ENCODE peak calls at places on chromosomes 11 and 22, in seven cellular contexts. One of them, this sample, is unnamed.

GRCh38 chr22:50530280-50530856 is 556 bp upstream of the TYMP start:
- DNase-seq in upper lobe of right lung: peak; percentile 96
- DNase-seq in ovary: peak; percentile 72
- DNase-seq in heart left ventricle: peak; percentile 94
- DNase-seq in IMR-90: peak; percentile 44
- DNase-seq in fibroblast of mammary gland: peak; percentile 81
- DNase-seq in dorsolateral prefrontal cortex: no peak
- DNase-seq in this sample: peak; percentile 88

GRCh38 chr11:61392991-61393595 is 706 bp downstream of the TMEM216 start:
- DNase-seq in upper lobe of right lung: no peak
- DNase-seq in ovary: no peak
- DNase-seq in heart left ventricle: no peak
- DNase-seq in IMR-90: peak; percentile 34
- DNase-seq in fibroblast of mammary gland: peak; percentile 21
- DNase-seq in dorsolateral prefrontal cortex: no peak
- DNase-seq in this sample: peak; percentile 26

GRCh38 chr11:117953029-117953671 is 23.9 kb upstream of the TMPRSS13 start:
- DNase-seq in upper lobe of right lung: no peak
- DNase-seq in ovary: no peak
- DNase-seq in heart left ventricle: no peak
- DNase-seq in IMR-90: no peak
- DNase-seq in fibroblast of mammary gland: no peak
- DNase-seq in dorsolateral prefrontal cortex: no peak
- DNase-seq in this sample: no peak

GRCh38 chr11:77039491-77040400 is 5.5 kb downstream of the B3GNT6 start:
- DNase-seq in upper lobe of right lung: peak; percentile 70
- DNase-seq in ovary: peak; percentile 48
- DNase-seq in heart left ventricle: no peak
- DNase-seq in IMR-90: peak; percentile 33
- DNase-seq in fibroblast of mammary gland: peak; percentile 42
- DNase-seq in dorsolateral prefrontal cortex: no peak
- DNase-seq in this sample: peak; percentile 51

GRCh38 chr11:116379185-116379828 is 393.5 kb downstream of the BUD13 start:
- DNase-seq in upper lobe of right lung: no peak
- DNase-seq in ovary: peak; percentile 53
- DNase-seq in heart left ventricle: no peak
- DNase-seq in IMR-90: peak; percentile 14
- DNase-seq in fibroblast of mammary gland: peak; percentile 1
- DNase-seq in dorsolateral prefrontal cortex: no peak
- DNase-seq in this sample: peak; percentile 20

GRCh38 chr11:69921429-69922014 is 102.3 kb upstream of the FGF3 start:
- DNase-seq in upper lobe of right lung: peak; percentile 56
- DNase-seq in ovary: peak; percentile 12
- DNase-seq in heart left ventricle: peak; percentile 63
- DNase-seq in IMR-90: no peak
- DNase-seq in fibroblast of mammary gland: no peak
- DNase-seq in dorsolateral prefrontal cortex: no peak
- DNase-seq in this sample: no peak

GRCh38 chr11:55902308-55902707 is 12.1 kb downstream of the OR5W2 start:
- DNase-seq in upper lobe of right lung: no peak
- DNase-seq in ovary: no peak
- DNase-seq in heart left ventricle: no peak
- DNase-seq in IMR-90: no peak
- DNase-seq in fibroblast of mammary gland: no peak
- DNase-seq in dorsolateral prefrontal cortex: no peak
- DNase-seq in this sample: no peak

GRCh38 chr22:43537019-43537585 is 125.3 kb downstream of the MPPED1 start:
- DNase-seq in upper lobe of right lung: peak; percentile 32
- DNase-seq in ovary: no peak
- DNase-seq in heart left ventricle: no peak
- DNase-seq in IMR-90: no peak
- DNase-seq in fibroblast of mammary gland: no peak
- DNase-seq in dorsolateral prefrontal cortex: no peak
- DNase-seq in this sample: no peak

GRCh38 chr11:33692013-33692504 is 8.6 kb downstream of the C11orf91 start:
- DNase-seq in upper lobe of right lung: no peak
- DNase-seq in ovary: peak; percentile 56
- DNase-seq in heart left ventricle: no peak
- DNase-seq in IMR-90: peak; percentile 98
- DNase-seq in fibroblast of mammary gland: peak; percentile 97
- DNase-seq in dorsolateral prefrontal cortex: peak; percentile 81
- DNase-seq in this sample: peak; percentile 99

GRCh38 chr11:71283960-71284359 is 31.6 kb upstream of the SHANK2 start:
- DNase-seq in upper lobe of right lung: peak; percentile 89
- DNase-seq in ovary: no peak
- DNase-seq in heart left ventricle: no peak
- DNase-seq in IMR-90: no peak
- DNase-seq in fibroblast of mammary gland: no peak
- DNase-seq in dorsolateral prefrontal cortex: no peak
- DNase-seq in this sample: no peak

GRCh38 chr11:102794382-102794781 is 3.6 kb downstream of the MMP1 start:
- DNase-seq in upper lobe of right lung: no peak
- DNase-seq in ovary: no peak
- DNase-seq in heart left ventricle: no peak
- DNase-seq in IMR-90: peak; percentile 50
- DNase-seq in fibroblast of mammary gland: peak; percentile 41
- DNase-seq in dorsolateral prefrontal cortex: no peak
- DNase-seq in this sample: peak; percentile 42

GRCh38 chr11:32309541-32310217 is 125.7 kb downstream of the WT1 start:
- DNase-seq in upper lobe of right lung: no peak
- DNase-seq in ovary: no peak
- DNase-seq in heart left ventricle: no peak
- DNase-seq in IMR-90: no peak
- DNase-seq in fibroblast of mammary gland: peak; percentile 26
- DNase-seq in dorsolateral prefrontal cortex: no peak
- DNase-seq in this sample: no peak

GRCh38 chr11:66858186-66858938 is 1.5 kb downstream of the LRFN4 start:
- DNase-seq in upper lobe of right lung: no peak
- DNase-seq in ovary: peak; percentile 48
- DNase-seq in heart left ventricle: peak; percentile 61
- DNase-seq in IMR-90: no peak
- DNase-seq in fibroblast of mammary gland: no peak
- DNase-seq in dorsolateral prefrontal cortex: no peak
- DNase-seq in this sample: no peak
- H3K4me3 ChIP-seq in upper lobe of right lung: no peak overlapping the region
- H3K4me3 ChIP-seq in ovary: no peak overlapping the region
- H3K4me3 ChIP-seq in heart left ventricle: no peak overlapping the region
- H3K4me3 ChIP-seq in IMR-90: no peak overlapping the region
- H3K4me3 ChIP-seq in fibroblast of mammary gland: no peak overlapping the region
- H3K4me3 ChIP-seq in dorsolateral prefrontal cortex: no peak overlapping the region
- H3K4me3 ChIP-seq in this sample: no peak overlapping the region

DNA sequence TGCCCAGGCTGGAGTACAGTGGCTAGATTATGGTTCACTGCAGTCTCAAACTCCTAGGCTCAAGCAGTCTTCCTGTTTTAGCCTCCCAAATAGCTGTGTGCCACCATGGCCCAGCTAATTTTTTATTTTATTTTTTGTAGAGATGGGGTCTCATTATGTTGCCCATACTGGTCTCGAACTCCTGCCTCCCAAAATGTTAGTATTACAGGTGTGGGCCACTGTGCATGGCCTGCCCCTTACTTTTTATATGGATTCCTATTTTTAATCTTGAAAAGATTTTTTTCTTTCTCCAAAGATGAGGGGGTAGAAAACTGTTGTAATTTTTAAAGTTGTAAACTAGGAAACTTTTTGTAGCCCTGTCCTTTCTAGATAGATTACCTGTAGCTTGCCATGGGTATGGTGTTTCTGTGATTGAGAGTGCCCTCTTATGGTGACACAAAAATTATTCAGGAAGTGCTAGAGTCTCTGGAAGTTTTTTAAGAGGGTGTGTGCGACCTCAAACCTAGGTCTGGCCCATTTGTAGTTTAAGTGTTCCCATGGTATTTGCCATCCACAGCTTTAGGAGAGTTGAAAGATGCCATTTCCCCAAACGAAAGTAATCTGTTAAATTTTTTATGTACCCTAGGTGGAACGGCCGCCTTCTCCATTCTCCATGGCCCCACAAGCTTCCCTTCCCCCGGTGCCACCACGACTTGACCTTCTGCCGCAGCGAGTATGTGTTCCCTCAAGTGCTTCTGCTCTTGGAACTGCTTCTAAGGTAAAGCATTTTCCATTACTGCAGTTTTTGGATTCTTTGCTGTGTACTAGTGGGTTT is 32.4 kb downstream of the MCAM start:
- DNase-seq in upper lobe of right lung: no peak
- DNase-seq in ovary: no peak
- DNase-seq in heart left ventricle: no peak
- DNase-seq in IMR-90: peak; percentile 47
- DNase-seq in fibroblast of mammary gland: peak; percentile 51
- DNase-seq in dorsolateral prefrontal cortex: no peak
- DNase-seq in this sample: peak; percentile 62
- TF ChIP-seq CTCF in upper lobe of right lung: peak; percentile 50
- TF ChIP-seq CTCF in ovary: no peak
- TF ChIP-seq CTCF in heart left ventricle: peak; percentile 33
- TF ChIP-seq CTCF in IMR-90: peak; percentile 54
- TF ChIP-seq CTCF in fibroblast of mammary gland: peak; percentile 46
- TF ChIP-seq CTCF in dorsolateral prefrontal cortex: peak; percentile 36
- TF ChIP-seq CTCF in this sample: peak; percentile 46

DNA sequence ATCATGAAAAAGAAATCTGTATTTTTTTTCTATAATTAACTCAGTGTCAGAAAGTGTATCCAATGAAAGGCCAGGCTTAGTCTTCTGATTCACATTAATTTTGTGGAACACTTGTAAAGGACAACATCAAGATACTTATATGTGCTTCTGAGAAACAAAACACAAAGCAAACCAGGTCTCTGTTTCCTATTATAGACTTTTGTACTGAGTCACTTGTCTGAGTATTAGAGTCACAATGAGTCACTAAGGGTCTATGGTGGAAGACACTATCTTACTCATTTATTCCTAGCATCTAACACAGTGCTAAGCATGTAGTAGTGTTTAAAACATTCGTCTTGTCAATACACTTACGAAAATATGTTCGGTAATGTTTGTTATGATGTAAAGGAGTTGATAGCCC is 297.8 kb upstream of the CCDC90B start:
- DNase-seq in upper lobe of right lung: no peak
- DNase-seq in ovary: no peak
- DNase-seq in heart left ventricle: no peak
- DNase-seq in IMR-90: peak; percentile 80
- DNase-seq in fibroblast of mammary gland: peak; percentile 93
- DNase-seq in dorsolateral prefrontal cortex: no peak
- DNase-seq in this sample: peak; percentile 10
- H3K4me3 ChIP-seq in upper lobe of right lung: no peak overlapping the region
- H3K4me3 ChIP-seq in ovary: no peak overlapping the region
- H3K4me3 ChIP-seq in heart left ventricle: no peak overlapping the region
- H3K4me3 ChIP-seq in IMR-90: no peak overlapping the region
- H3K4me3 ChIP-seq in fibroblast of mammary gland: no peak overlapping the region
- H3K4me3 ChIP-seq in dorsolateral prefrontal cortex: no peak overlapping the region
- H3K4me3 ChIP-seq in this sample: no peak overlapping the region

DNA sequence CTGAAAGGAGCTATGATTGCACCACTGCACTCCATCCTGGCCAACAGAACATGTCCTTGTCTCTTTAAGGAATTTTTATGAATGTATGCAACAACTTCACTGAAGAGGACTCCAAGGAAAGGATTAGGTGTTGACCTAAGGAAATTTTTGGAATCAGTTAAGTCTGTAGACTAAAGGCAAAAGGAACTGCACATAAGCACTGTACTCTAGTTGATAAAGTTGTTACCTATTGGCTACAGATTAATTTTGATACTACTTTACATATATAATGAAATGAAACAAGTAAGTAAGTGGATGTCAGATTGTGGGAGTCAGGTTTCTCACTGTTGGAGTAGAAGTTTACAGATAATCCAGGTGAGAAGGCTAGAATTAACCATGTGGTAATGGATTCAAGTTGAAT is 36.5 kb downstream of the TUG1 start:
- DNase-seq in upper lobe of right lung: no peak
- DNase-seq in ovary: no peak
- DNase-seq in heart left ventricle: no peak
- DNase-seq in IMR-90: no peak
- DNase-seq in fibroblast of mammary gland: no peak
- DNase-seq in dorsolateral prefrontal cortex: no peak
- DNase-seq in this sample: no peak
- TF ChIP-seq CTCF in upper lobe of right lung: no peak
- TF ChIP-seq CTCF in ovary: no peak
- TF ChIP-seq CTCF in heart left ventricle: no peak
- TF ChIP-seq CTCF in IMR-90: no peak
- TF ChIP-seq CTCF in fibroblast of mammary gland: no peak
- TF ChIP-seq CTCF in dorsolateral prefrontal cortex: no peak
- TF ChIP-seq CTCF in this sample: no peak

GRCh38 chr11:64843971-64844329 is 503 bp downstream of the CDC42BPG start:
- DNase-seq in upper lobe of right lung: no peak
- DNase-seq in ovary: no peak
- DNase-seq in heart left ventricle: no peak
- DNase-seq in IMR-90: no peak
- DNase-seq in fibroblast of mammary gland: no peak
- DNase-seq in dorsolateral prefrontal cortex: no peak
- DNase-seq in this sample: no peak
- H3K4me3 ChIP-seq in upper lobe of right lung: peak overlapping the region; percentile 61
- H3K4me3 ChIP-seq in ovary: peak overlapping the region; percentile 46
- H3K4me3 ChIP-seq in heart left ventricle: no peak overlapping the region
- H3K4me3 ChIP-seq in IMR-90: no peak overlapping the region
- H3K4me3 ChIP-seq in fibroblast of mammary gland: no peak overlapping the region
- H3K4me3 ChIP-seq in dorsolateral prefrontal cortex: no peak overlapping the region
- H3K4me3 ChIP-seq in this sample: no peak overlapping the region

DNA sequence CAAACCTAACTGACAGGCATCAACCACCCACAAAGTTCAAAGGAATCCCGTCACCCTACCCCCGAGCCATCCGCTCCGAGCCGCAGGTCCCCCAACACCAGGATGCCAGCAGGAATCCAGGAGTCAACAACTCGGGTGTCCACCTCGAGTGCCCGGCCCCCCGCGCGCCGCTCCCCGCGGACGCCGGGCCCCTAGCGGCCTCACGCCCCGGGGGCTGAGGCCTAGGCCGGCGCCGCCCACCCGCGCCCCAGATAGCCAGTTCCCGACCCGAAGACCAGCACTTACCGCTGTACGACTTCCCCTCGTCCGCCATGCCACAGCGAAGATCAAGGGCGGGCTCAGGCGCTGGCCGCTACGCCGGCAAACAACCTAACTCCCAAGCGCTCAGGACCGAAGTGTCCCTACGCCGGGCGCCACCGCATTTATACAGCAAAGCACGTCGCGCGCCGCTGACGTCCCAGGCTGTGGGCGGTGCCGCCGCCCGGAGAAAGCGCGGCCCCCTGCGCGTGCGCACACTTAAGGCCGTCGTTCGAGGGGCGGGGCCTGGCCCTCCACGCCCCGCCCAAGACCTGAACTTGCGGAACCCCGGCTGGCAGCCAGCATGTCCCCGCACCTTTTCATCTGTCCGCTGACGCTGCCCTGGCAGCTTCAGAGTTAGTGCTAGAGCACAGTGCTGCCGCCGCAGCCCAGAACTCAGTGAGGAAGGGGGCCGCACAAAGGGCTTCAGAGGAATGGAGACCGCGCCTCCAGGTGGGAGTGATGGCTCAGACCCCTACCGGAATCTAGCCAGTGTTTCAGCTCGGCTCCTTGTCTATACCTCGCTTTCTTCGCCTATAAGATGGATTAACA is at the start of gene NXF1:
- DNase-seq in upper lobe of right lung: peak; percentile 97
- DNase-seq in ovary: peak; percentile 98
- DNase-seq in heart left ventricle: peak; percentile 98
- DNase-seq in IMR-90: peak; percentile 92
- DNase-seq in fibroblast of mammary gland: peak; percentile 90
- DNase-seq in dorsolateral prefrontal cortex: peak; percentile 95
- DNase-seq in this sample: peak; percentile 96
- TF ChIP-seq CTCF in upper lobe of right lung: peak; percentile 9
- TF ChIP-seq CTCF in ovary: no peak
- TF ChIP-seq CTCF in heart left ventricle: no peak
- TF ChIP-seq CTCF in IMR-90: no peak
- TF ChIP-seq CTCF in fibroblast of mammary gland: no peak
- TF ChIP-seq CTCF in dorsolateral prefrontal cortex: peak; percentile 24
- TF ChIP-seq CTCF in this sample: peak; percentile 9